ENCODE peak calls at places on chromosomes 11 and 22, in eight cellular contexts. F is endodermal cell; B is T-helper 2 cell; A is stimulated activated CD8-positive, alpha-beta memory T cell treated with anti-CD3 and anti-CD28 coated beads, Interleukin-4, amount 100 ng/mL, for 1 hour; S is T-helper 9 cell; D is activated T-helper 1 cell treated with anti-CD3 and anti-CD28 coated beads, Interleukin-12 subunit alpha, Interleukin-12 subunit beta, Interleukin-2, Interleukin-4 antibody, amounts not matched to agents 30 ng/mL and 10 ng/mL and 1 ng/mL, durations not matched to agents 14 hours and 24 hours and 36 hours; P is AG09319; H is posterior vena cava. U is an unnamed sample.

GRCh38 chr11:112470355-112470754 is 209.7 kb upstream of the PLET1 start:
- DNase-seq in F (no peak), B (no peak), A (no peak), S (no peak), D (no peak), P (no peak), H (no peak), U (no peak)

GRCh38 chr22:38911434-38911833 is 39.4 kb upstream of the CBX6 start:
- DNase-seq in F (no peak), B (no peak), A (no peak), S (no peak), D (no peak), P (no peak), H (no peak), U (no peak)

GRCh38 chr11:35682230-35683195 is 19.9 kb downstream of the TRIM44 start:
- DNase-seq in F (no peak), B (no peak), A (no peak), S (no peak), D (no peak), P (no peak), H (no peak), U (no peak)

GRCh38 chr11:64207247-64208085 is 945 bp downstream of the FERMT3 start:
- DNase-seq in F (no peak), B (peak; percentile 68), A (no peak), S (peak; percentile 53), D (peak; percentile 71), P (no peak), H (peak; percentile 94), U (no peak)

GRCh38 chr11:17504330-17505107 is 27.9 kb upstream of the ABCC8 start:
- DNase-seq in F (peak; percentile 93), B (peak; percentile 63), A (peak; percentile 38), S (peak; percentile 75), D (peak; percentile 68), P (peak; percentile 30), H (peak; percentile 93), U (peak; percentile 30)

GRCh38 chr11:34501500-34501899 is 12.1 kb downstream of the ELF5 start:
- DNase-seq in F (no peak), B (no peak), A (no peak), S (no peak), D (no peak), P (peak; percentile 85), H (no peak), U (no peak)

GRCh38 chr11:44188643-44189042 is 93.2 kb downstream of the EXT2 start:
- DNase-seq in F (no peak), B (no peak), A (no peak), S (no peak), D (no peak), P (no peak), H (no peak), U (no peak)

GRCh38 chr11:109795234-109795633 is 298.0 kb upstream of the ZC3H12C start:
- DNase-seq in F (no peak), B (no peak), A (no peak), S (no peak), D (no peak), P (no peak), H (no peak), U (no peak)